ENCODE peak calls at places on chromosomes 13 and 19, in five cellular contexts. One of them, this sample, is unnamed.

GRCh38 chr13:108478179-108478578 is 151.2 kb upstream of the MYO16 start:
- DNase-seq in GM04504: no peak
- DNase-seq in activated gamma-delta T cell treated with Interleukin-2 at 50 U/mL for 16 hours: no peak
- DNase-seq in AG10803: no peak
- DNase-seq in nephron progenitor cell: no peak
- DNase-seq in this sample: no peak

GRCh38 chr13:32940601-32941000 is 75.6 kb upstream of the KL start:
- DNase-seq in activated gamma-delta T cell treated with Interleukin-2 at 50 U/mL for 16 hours: no peak
- DNase-seq in nephron progenitor cell: no peak
- DNase-seq in AG10803: peak
- DNase-seq in GM04504: no peak
- DNase-seq in this sample: no peak

GRCh38 chr13:19864018-19864338 is 529 bp upstream of the ZMYM5 start:
- DNase-seq in AG10803: peak
- DNase-seq in GM04504: no peak
- DNase-seq in activated gamma-delta T cell treated with Interleukin-2 at 50 U/mL for 16 hours: peak
- DNase-seq in nephron progenitor cell: peak
- DNase-seq in this sample: peak

GRCh38 chr19:56097306-56097705 is 23.8 kb downstream of the ZNF787 start:
- DNase-seq in GM04504: no peak
- DNase-seq in activated gamma-delta T cell treated with Interleukin-2 at 50 U/mL for 16 hours: no peak
- DNase-seq in nephron progenitor cell: no peak
- DNase-seq in AG10803: no peak
- DNase-seq in this sample: no peak

GRCh38 chr13:32408999-32409313 is 19.0 kb downstream of the N4BP2L1 start:
- DNase-seq in AG10803: no peak
- DNase-seq in nephron progenitor cell: no peak
- DNase-seq in GM04504: no peak
- DNase-seq in activated gamma-delta T cell treated with Interleukin-2 at 50 U/mL for 16 hours: no peak
- DNase-seq in this sample: no peak

GRCh38 chr13:38103851-38104250 is 234.3 kb upstream of the TRPC4 start:
- DNase-seq in activated gamma-delta T cell treated with Interleukin-2 at 50 U/mL for 16 hours: no peak
- DNase-seq in AG10803: no peak
- DNase-seq in nephron progenitor cell: no peak
- DNase-seq in GM04504: no peak
- DNase-seq in this sample: no peak

GRCh38 chr19:18719541-18719940 is 36.1 kb downstream of the CRTC1 start:
- DNase-seq in nephron progenitor cell: no peak
- DNase-seq in activated gamma-delta T cell treated with Interleukin-2 at 50 U/mL for 16 hours: no peak
- DNase-seq in GM04504: no peak
- DNase-seq in AG10803: no peak
- DNase-seq in this sample: no peak

GRCh38 chr19:13799669-13800068 is 4.4 kb downstream of the ZSWIM4 start:
- DNase-seq in activated gamma-delta T cell treated with Interleukin-2 at 50 U/mL for 16 hours: no peak
- DNase-seq in GM04504: no peak
- DNase-seq in nephron progenitor cell: no peak
- DNase-seq in AG10803: no peak
- DNase-seq in this sample: no peak

GRCh38 chr13:68984688-68985319 is 1122.8 kb upstream of the ATXN8OS start:
- DNase-seq in nephron progenitor cell: no peak
- DNase-seq in AG10803: no peak
- DNase-seq in activated gamma-delta T cell treated with Interleukin-2 at 50 U/mL for 16 hours: no peak
- DNase-seq in GM04504: no peak
- DNase-seq in this sample: no peak

GRCh38 chr13:74210693-74211393 is 76.6 kb upstream of the KLF12 start:
- DNase-seq in nephron progenitor cell: no peak
- DNase-seq in AG10803: peak
- DNase-seq in GM04504: peak
- DNase-seq in activated gamma-delta T cell treated with Interleukin-2 at 50 U/mL for 16 hours: no peak
- DNase-seq in this sample: no peak